ENCODE peak calls at places on chromosomes 2 and 18, in four cellular contexts. L, X, Y and R are unnamed samples.

GRCh38 chr2:27212626-27213471 is 781 bp upstream of the SLC5A6 start:
- DNase-seq in X (peak), L (peak), Y (no peak), R (no peak)

GRCh38 chr18:79937103-79937860 is 14.2 kb downstream of the SLC66A2 start:
- DNase-seq in Y (no peak), X (no peak), L (no peak), R (no peak)

GRCh38 chr2:85887566-85888019 is 1.2 kb downstream of the ST3GAL5 start:
- DNase-seq in X (peak), L (no peak), Y (no peak), R (no peak)

GRCh38 chr2:52518673-52519072 is 1248.9 kb upstream of the CHAC2 start:
- DNase-seq in Y (no peak), L (no peak), X (no peak), R (no peak)

GRCh38 chr2:237198144-237198900 is 112.6 kb downstream of the COPS8 start:
- DNase-seq in Y (no peak), X (no peak), L (no peak), R (no peak)

GRCh38 chr2:151766421-151767153 is 32.3 kb upstream of the NEB start:
- DNase-seq in X (peak), Y (no peak), L (no peak), R (no peak)

GRCh38 chr2:156329031-156329921 is 3.2 kb downstream of the NR4A2 start:
- DNase-seq in X (no peak), L (no peak), Y (no peak), R (no peak)

GRCh38 chr2:159713691-159714585 is 1.6 kb downstream of the MARCHF7 start:
- DNase-seq in X (peak), L (peak), Y (no peak), R (no peak)

GRCh38 chr2:126886906-126887280 is 11.8 kb upstream of the TEX51 start:
- DNase-seq in L (no peak), Y (no peak), X (no peak), R (no peak)

GRCh38 chr2:62474173-62474572 is 31.8 kb downstream of the TMEM17 start:
- DNase-seq in L (no peak), X (no peak), Y (no peak), R (no peak)

GRCh38 chr18:49055787-49056186 is 105.0 kb upstream of the SMAD7 start:
- DNase-seq in Y (peak), L (no peak), X (peak), R (no peak)

GRCh38 chr2:202950592-202950991 is 38.5 kb downstream of the CARF start:
- DNase-seq in L (no peak), X (peak), Y (no peak), R (no peak)

GRCh38 chr2:2109186-2109585 is 221.9 kb downstream of the MYT1L start:
- DNase-seq in Y (no peak), L (no peak), X (no peak), R (no peak)

GRCh38 chr2:26033270-26033768 is 565 bp upstream of the RAB10 start:
- DNase-seq in L (peak), Y (no peak), X (no peak), R (peak)

GRCh38 chr2:178761759-178762371 is 45.4 kb downstream of the TTN start:
- DNase-seq in X (peak), L (peak), Y (peak), R (peak)

GRCh38 chr2:85922210-85922609 is 33.4 kb upstream of the ST3GAL5 start:
- DNase-seq in L (no peak), Y (no peak), X (no peak), R (no peak)

GRCh38 chr2:111946294-111947114 is 48.1 kb downstream of the MERTK start:
- DNase-seq in X (no peak), Y (no peak), L (peak), R (no peak)

GRCh38 chr2:114442545-114442944 is at the start of gene DPP10:
- DNase-seq in Y (no peak), L (peak), X (no peak), R (peak)

GRCh38 chr2:44005831-44006230 is 10.0 kb upstream of the LRPPRC start:
- DNase-seq in X (no peak), L (no peak), Y (no peak), R (no peak)

GRCh38 chr2:75041791-75042231 is 83.4 kb downstream of the POLE4 start:
- DNase-seq in X (no peak), Y (no peak), L (no peak), R (no peak)

GRCh38 chr2:241652142-241652541 is 14.6 kb downstream of the ATG4B start:
- DNase-seq in X (no peak), Y (no peak), L (no peak), R (no peak)

GRCh38 chr2:48587560-48587959 is 30.1 kb upstream of the GTF2A1L start:
- DNase-seq in L (no peak), Y (no peak), X (no peak), R (no peak)
- TF ChIP-seq FOXK2 in L (no peak), Y (no peak), X (no peak), R (no peak)

DNA sequence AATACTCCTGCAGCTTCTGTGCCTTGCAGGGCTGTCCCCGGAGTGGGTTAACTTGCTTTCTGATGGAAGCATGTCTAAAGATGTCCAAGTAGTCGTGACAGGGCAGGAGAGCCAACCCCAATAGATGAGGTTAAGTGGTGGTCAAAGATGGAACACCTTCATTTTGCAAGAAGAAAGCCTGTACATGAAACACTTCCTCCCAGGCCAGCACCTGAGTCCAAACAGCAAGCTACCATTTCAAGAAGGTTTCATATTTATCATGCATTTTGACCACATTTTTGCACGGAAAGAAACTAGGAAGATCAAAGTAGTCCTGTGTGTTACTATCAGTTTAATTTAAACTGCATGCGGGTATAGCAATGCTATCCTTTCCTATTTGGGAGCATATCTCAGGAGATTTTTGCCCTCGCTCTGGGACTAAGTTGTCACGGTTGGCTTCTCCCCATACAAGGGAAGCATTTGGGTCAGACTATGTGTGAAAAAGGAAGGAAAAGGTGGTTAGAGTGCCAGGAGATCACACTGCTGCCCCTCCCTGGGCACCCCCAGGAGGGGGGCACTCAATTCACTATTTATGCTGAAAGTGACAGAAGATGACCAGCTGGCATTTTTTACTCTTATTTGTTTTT is 187.6 kb downstream of the ZNF521 start:
- DNase-seq in X (no peak), Y (no peak), L (no peak), R (no peak)
- TF ChIP-seq FOXK2 in X (no peak), Y (no peak), L (no peak), R (no peak)

GRCh38 chr2:9029721-9030120 is 26.2 kb upstream of the MBOAT2 start:
- DNase-seq in L (no peak), Y (no peak), X (no peak), R (peak)
- TF ChIP-seq FOXK2 in L (no peak), Y (no peak), X (no peak), R (no peak)

GRCh38 chr2:136255127-136255526 is 137.2 kb upstream of the CXCR4 start:
- DNase-seq in X (no peak), Y (no peak), L (no peak), R (no peak)

GRCh38 chr2:136254681-136255080 is 136.7 kb upstream of the CXCR4 start:
- DNase-seq in Y (no peak), L (no peak), X (no peak), R (no peak)

GRCh38 chr2:136253288-136254004 is 135.5 kb upstream of the CXCR4 start:
- DNase-seq in Y (no peak), X (no peak), L (no peak), R (no peak)

GRCh38 chr2:136257893-136258292 is 139.9 kb upstream of the CXCR4 start:
- DNase-seq in L (no peak), Y (no peak), X (no peak), R (no peak)

GRCh38 chr2:136255648-136256461 is 137.9 kb upstream of the CXCR4 start:
- DNase-seq in Y (no peak), L (no peak), X (no peak), R (no peak)
- TF ChIP-seq FOXK2 in Y (no peak), L (no peak), X (no peak), R (no peak)

DNA sequence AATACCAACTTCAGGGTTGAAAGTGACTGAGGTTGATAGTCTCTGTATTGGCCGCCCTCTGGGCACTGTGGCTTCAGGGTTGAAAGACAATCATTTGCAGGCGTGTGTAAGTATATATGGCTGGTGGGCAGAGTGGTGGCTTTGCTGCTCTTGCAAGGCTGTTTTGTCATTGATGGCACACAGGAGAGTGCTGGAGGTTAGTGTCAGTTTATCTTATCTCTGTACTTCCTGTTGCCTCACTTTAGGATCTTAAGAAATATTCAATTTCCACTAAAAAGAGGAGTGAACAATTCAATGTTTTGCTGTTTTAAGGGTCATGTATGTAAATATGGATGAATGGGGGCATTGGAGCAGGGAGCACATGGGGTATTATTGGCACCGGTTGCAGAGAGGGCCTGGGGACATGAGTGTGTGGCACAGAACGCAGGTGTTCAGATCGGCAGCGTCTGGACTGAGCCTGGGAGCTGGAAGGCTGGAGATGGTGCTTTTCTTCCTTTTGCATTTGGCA is 51.5 kb downstream of the NCK2 start:
- DNase-seq in L (no peak), X (no peak), Y (no peak), R (no peak)
- TF ChIP-seq FOXK2 in L (no peak), X (no peak), Y (no peak), R (no peak)

DNA sequence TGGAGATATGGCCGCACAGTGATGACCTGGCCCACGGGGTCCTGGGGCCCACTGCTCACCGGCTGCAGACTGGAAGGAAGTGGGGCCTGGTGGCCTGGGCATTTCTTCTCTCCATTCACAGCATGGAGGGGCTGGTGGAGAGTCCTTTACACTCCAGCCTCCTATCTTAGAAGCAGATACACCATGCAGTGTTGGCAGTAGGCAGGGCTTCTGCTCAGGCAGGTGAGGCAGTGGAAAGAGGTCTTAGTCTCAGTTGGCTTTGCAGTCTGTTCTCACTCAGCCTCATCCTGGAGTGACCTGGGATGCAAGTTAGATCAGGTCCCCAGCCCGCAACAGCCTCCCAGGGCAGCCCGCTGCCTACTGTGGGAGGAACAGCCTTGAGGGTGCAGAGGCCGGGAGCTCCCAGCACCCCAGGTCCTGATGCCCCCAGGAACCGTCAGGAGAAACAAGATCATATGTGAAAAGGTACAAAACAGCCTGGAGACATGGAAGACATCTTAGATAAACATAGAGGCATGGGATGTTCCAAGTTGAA is 45.8 kb upstream of the OTOS start:
- DNase-seq in X (no peak), Y (no peak), L (no peak), R (no peak)
- TF ChIP-seq FOXK2 in X (no peak), Y (no peak), L (no peak), R (no peak)